ENCODE peak calls at places on chromosomes 5 and 9, in eight cellular contexts. One of them, this sample, is unnamed.

GRCh38 chr5:178450121-178450631 is 140.0 kb downstream of the COL23A1 start:
- DNase-seq in stimulated activated CD4-positive, alpha-beta T cell treated with anti-CD3 and anti-CD28 coated beads, Interleukin-15, amount 100 ng/mL, for 1 hour: no peak
- DNase-seq in left ventricle myocardium inferior: no peak
- DNase-seq in fibroblast of villous mesenchyme: no peak
- DNase-seq in BE2C: no peak
- DNase-seq in neural progenitor cell: no peak
- DNase-seq in hippocampal formation: no peak
- DNase-seq in dorsolateral prefrontal cortex: peak; percentile 20
- DNase-seq in this sample: peak; percentile 51

GRCh38 chr5:137778772-137779564 is 24.8 kb upstream of the HNRNPA0 start:
- DNase-seq in neural progenitor cell: peak; percentile 62
- DNase-seq in left ventricle myocardium inferior: no peak
- DNase-seq in hippocampal formation: no peak
- DNase-seq in dorsolateral prefrontal cortex: no peak
- DNase-seq in fibroblast of villous mesenchyme: peak; percentile 53
- DNase-seq in BE2C: no peak
- DNase-seq in stimulated activated CD4-positive, alpha-beta T cell treated with anti-CD3 and anti-CD28 coated beads, Interleukin-15, amount 100 ng/mL, for 1 hour: no peak
- DNase-seq in this sample: peak; percentile 85

GRCh38 chr5:177495243-177496060 is 2.0 kb downstream of the PDLIM7 start:
- DNase-seq in left ventricle myocardium inferior: peak; percentile 60
- DNase-seq in hippocampal formation: no peak
- DNase-seq in BE2C: peak; percentile 63
- DNase-seq in fibroblast of villous mesenchyme: peak; percentile 95
- DNase-seq in dorsolateral prefrontal cortex: no peak
- DNase-seq in neural progenitor cell: peak; percentile 95
- DNase-seq in stimulated activated CD4-positive, alpha-beta T cell treated with anti-CD3 and anti-CD28 coated beads, Interleukin-15, amount 100 ng/mL, for 1 hour: no peak
- DNase-seq in this sample: no peak

GRCh38 chr5:95859327-95860060 is 37.0 kb upstream of the GLRX start:
- DNase-seq in left ventricle myocardium inferior: no peak
- DNase-seq in fibroblast of villous mesenchyme: no peak
- DNase-seq in neural progenitor cell: no peak
- DNase-seq in hippocampal formation: no peak
- DNase-seq in dorsolateral prefrontal cortex: no peak
- DNase-seq in BE2C: no peak
- DNase-seq in stimulated activated CD4-positive, alpha-beta T cell treated with anti-CD3 and anti-CD28 coated beads, Interleukin-15, amount 100 ng/mL, for 1 hour: no peak
- DNase-seq in this sample: no peak

GRCh38 chr5:135269828-135270545 is 129.0 kb downstream of the MACROH2A1 start:
- DNase-seq in left ventricle myocardium inferior: no peak
- DNase-seq in neural progenitor cell: no peak
- DNase-seq in stimulated activated CD4-positive, alpha-beta T cell treated with anti-CD3 and anti-CD28 coated beads, Interleukin-15, amount 100 ng/mL, for 1 hour: no peak
- DNase-seq in hippocampal formation: no peak
- DNase-seq in dorsolateral prefrontal cortex: no peak
- DNase-seq in BE2C: no peak
- DNase-seq in fibroblast of villous mesenchyme: peak; percentile 93
- DNase-seq in this sample: no peak

GRCh38 chr5:78552729-78553341 is 95.7 kb downstream of the LHFPL2 start:
- DNase-seq in hippocampal formation: no peak
- DNase-seq in fibroblast of villous mesenchyme: no peak
- DNase-seq in neural progenitor cell: no peak
- DNase-seq in BE2C: no peak
- DNase-seq in left ventricle myocardium inferior: no peak
- DNase-seq in dorsolateral prefrontal cortex: no peak
- DNase-seq in stimulated activated CD4-positive, alpha-beta T cell treated with anti-CD3 and anti-CD28 coated beads, Interleukin-15, amount 100 ng/mL, for 1 hour: no peak
- DNase-seq in this sample: no peak

GRCh38 chr5:135085133-135085935 is 51.3 kb upstream of the PITX1 start:
- DNase-seq in neural progenitor cell: no peak
- DNase-seq in BE2C: no peak
- DNase-seq in stimulated activated CD4-positive, alpha-beta T cell treated with anti-CD3 and anti-CD28 coated beads, Interleukin-15, amount 100 ng/mL, for 1 hour: no peak
- DNase-seq in dorsolateral prefrontal cortex: no peak
- DNase-seq in hippocampal formation: no peak
- DNase-seq in left ventricle myocardium inferior: no peak
- DNase-seq in fibroblast of villous mesenchyme: no peak
- DNase-seq in this sample: no peak

GRCh38 chr5:90528704-90529233 is 615 bp downstream of the LYSMD3 start:
- DNase-seq in hippocampal formation: no peak
- DNase-seq in neural progenitor cell: peak; percentile 21
- DNase-seq in stimulated activated CD4-positive, alpha-beta T cell treated with anti-CD3 and anti-CD28 coated beads, Interleukin-15, amount 100 ng/mL, for 1 hour: no peak
- DNase-seq in fibroblast of villous mesenchyme: peak; percentile 57
- DNase-seq in BE2C: no peak
- DNase-seq in dorsolateral prefrontal cortex: no peak
- DNase-seq in left ventricle myocardium inferior: no peak
- DNase-seq in this sample: peak; percentile 14

GRCh38 chr5:22852807-22853670 is at the start of gene CDH12:
- DNase-seq in neural progenitor cell: peak; percentile 77
- DNase-seq in BE2C: peak; percentile 63
- DNase-seq in fibroblast of villous mesenchyme: no peak
- DNase-seq in dorsolateral prefrontal cortex: no peak
- DNase-seq in hippocampal formation: peak; percentile 50
- DNase-seq in stimulated activated CD4-positive, alpha-beta T cell treated with anti-CD3 and anti-CD28 coated beads, Interleukin-15, amount 100 ng/mL, for 1 hour: no peak
- DNase-seq in left ventricle myocardium inferior: no peak
- DNase-seq in this sample: peak; percentile 69

GRCh38 chr9:104577263-104577662 is 8.3 kb downstream of the OR13C8 start:
- DNase-seq in BE2C: no peak
- DNase-seq in neural progenitor cell: no peak
- DNase-seq in left ventricle myocardium inferior: no peak
- DNase-seq in hippocampal formation: no peak
- DNase-seq in fibroblast of villous mesenchyme: no peak
- DNase-seq in stimulated activated CD4-positive, alpha-beta T cell treated with anti-CD3 and anti-CD28 coated beads, Interleukin-15, amount 100 ng/mL, for 1 hour: no peak
- DNase-seq in dorsolateral prefrontal cortex: no peak
- DNase-seq in this sample: no peak

GRCh38 chr5:159262472-159262858 is 625 bp upstream of the UBLCP1 start:
- DNase-seq in fibroblast of villous mesenchyme: no peak
- DNase-seq in left ventricle myocardium inferior: no peak
- DNase-seq in neural progenitor cell: no peak
- DNase-seq in BE2C: no peak
- DNase-seq in dorsolateral prefrontal cortex: no peak
- DNase-seq in hippocampal formation: no peak
- DNase-seq in stimulated activated CD4-positive, alpha-beta T cell treated with anti-CD3 and anti-CD28 coated beads, Interleukin-15, amount 100 ng/mL, for 1 hour: no peak
- DNase-seq in this sample: no peak

GRCh38 chr9:107243757-107244156 is 39.3 kb upstream of the RAD23B start:
- DNase-seq in neural progenitor cell: no peak
- DNase-seq in left ventricle myocardium inferior: no peak
- DNase-seq in fibroblast of villous mesenchyme: peak; percentile 56
- DNase-seq in stimulated activated CD4-positive, alpha-beta T cell treated with anti-CD3 and anti-CD28 coated beads, Interleukin-15, amount 100 ng/mL, for 1 hour: no peak
- DNase-seq in BE2C: no peak
- DNase-seq in dorsolateral prefrontal cortex: no peak
- DNase-seq in hippocampal formation: no peak
- DNase-seq in this sample: no peak

GRCh38 chr5:125746936-125747335 is 676.3 kb upstream of the GRAMD2B start:
- DNase-seq in BE2C: no peak
- DNase-seq in dorsolateral prefrontal cortex: no peak
- DNase-seq in neural progenitor cell: no peak
- DNase-seq in fibroblast of villous mesenchyme: no peak
- DNase-seq in left ventricle myocardium inferior: no peak
- DNase-seq in stimulated activated CD4-positive, alpha-beta T cell treated with anti-CD3 and anti-CD28 coated beads, Interleukin-15, amount 100 ng/mL, for 1 hour: no peak
- DNase-seq in hippocampal formation: no peak
- DNase-seq in this sample: no peak

GRCh38 chr5:147339313-147339712 is 104.5 kb downstream of the STK32A start:
- DNase-seq in stimulated activated CD4-positive, alpha-beta T cell treated with anti-CD3 and anti-CD28 coated beads, Interleukin-15, amount 100 ng/mL, for 1 hour: no peak
- DNase-seq in left ventricle myocardium inferior: no peak
- DNase-seq in BE2C: no peak
- DNase-seq in dorsolateral prefrontal cortex: no peak
- DNase-seq in fibroblast of villous mesenchyme: no peak
- DNase-seq in neural progenitor cell: no peak
- DNase-seq in hippocampal formation: no peak
- DNase-seq in this sample: no peak

GRCh38 chr5:132380741-132381140 is 11.2 kb downstream of the SLC22A5 start:
- DNase-seq in fibroblast of villous mesenchyme: no peak
- DNase-seq in stimulated activated CD4-positive, alpha-beta T cell treated with anti-CD3 and anti-CD28 coated beads, Interleukin-15, amount 100 ng/mL, for 1 hour: no peak
- DNase-seq in dorsolateral prefrontal cortex: no peak
- DNase-seq in BE2C: no peak
- DNase-seq in hippocampal formation: no peak
- DNase-seq in left ventricle myocardium inferior: no peak
- DNase-seq in neural progenitor cell: no peak
- DNase-seq in this sample: no peak

GRCh38 chr9:120252248-120252647 is 327.7 kb downstream of the CDK5RAP2 start:
- DNase-seq in neural progenitor cell: peak; percentile 35
- DNase-seq in BE2C: no peak
- DNase-seq in stimulated activated CD4-positive, alpha-beta T cell treated with anti-CD3 and anti-CD28 coated beads, Interleukin-15, amount 100 ng/mL, for 1 hour: no peak
- DNase-seq in hippocampal formation: no peak
- DNase-seq in fibroblast of villous mesenchyme: no peak
- DNase-seq in left ventricle myocardium inferior: no peak
- DNase-seq in dorsolateral prefrontal cortex: no peak
- DNase-seq in this sample: no peak

GRCh38 chr5:132976852-132977251 is 13.4 kb upstream of the AFF4 start:
- DNase-seq in dorsolateral prefrontal cortex: no peak
- DNase-seq in stimulated activated CD4-positive, alpha-beta T cell treated with anti-CD3 and anti-CD28 coated beads, Interleukin-15, amount 100 ng/mL, for 1 hour: no peak
- DNase-seq in neural progenitor cell: no peak
- DNase-seq in left ventricle myocardium inferior: no peak
- DNase-seq in fibroblast of villous mesenchyme: no peak
- DNase-seq in hippocampal formation: no peak
- DNase-seq in BE2C: no peak
- DNase-seq in this sample: no peak

GRCh38 chr5:124745367-124746251 is 830 bp downstream of the ZNF608 start:
- DNase-seq in dorsolateral prefrontal cortex: no peak
- DNase-seq in left ventricle myocardium inferior: no peak
- DNase-seq in stimulated activated CD4-positive, alpha-beta T cell treated with anti-CD3 and anti-CD28 coated beads, Interleukin-15, amount 100 ng/mL, for 1 hour: no peak
- DNase-seq in hippocampal formation: no peak
- DNase-seq in fibroblast of villous mesenchyme: peak; percentile 37
- DNase-seq in BE2C: no peak
- DNase-seq in neural progenitor cell: peak; percentile 33
- DNase-seq in this sample: peak; percentile 72

GRCh38 chr5:79349047-79349446 is 113.1 kb downstream of the JMY start:
- DNase-seq in stimulated activated CD4-positive, alpha-beta T cell treated with anti-CD3 and anti-CD28 coated beads, Interleukin-15, amount 100 ng/mL, for 1 hour: no peak
- DNase-seq in BE2C: no peak
- DNase-seq in hippocampal formation: no peak
- DNase-seq in dorsolateral prefrontal cortex: no peak
- DNase-seq in fibroblast of villous mesenchyme: no peak
- DNase-seq in neural progenitor cell: no peak
- DNase-seq in left ventricle myocardium inferior: no peak
- DNase-seq in this sample: no peak

This sample was measured in G401.